ENCODE peak calls at places on chromosomes 6 and 20, in six cellular contexts. Q, R, K, H, P and S are unnamed samples.
A peak's percentile ranks its signal among the peaks of the same experiment; 100 is the strongest.

GRCh38 chr6:44416103-44416502 is 28.6 kb downstream of the CDC5L start:
- DNase-seq in K (no peak), Q (peak; percentile 3), H (peak; percentile 2), R (no peak), P (no peak), S (no peak)

GRCh38 chr6:92715991-92716390 is 703.4 kb downstream of the EPHA7 start:
- DNase-seq in P (no peak), K (no peak), Q (no peak), H (peak; percentile 4), R (no peak), S (no peak)

GRCh38 chr6:155985660-155986138 is 530.1 kb upstream of the NOX3 start:
- DNase-seq in Q (no peak), P (no peak), K (no peak), R (no peak), H (no peak), S (no peak)

GRCh38 chr6:112680076-112680475 is 332.9 kb downstream of the RFPL4B start:
- DNase-seq in R (no peak), Q (no peak), P (no peak), H (no peak), K (no peak), S (no peak)

GRCh38 chr20:2396241-2396814 is 15.6 kb downstream of the TGM6 start:
- DNase-seq in H (no peak), R (no peak), K (no peak), Q (no peak), P (no peak), S (no peak)

GRCh38 chr6:82259389-82259788 is 11.8 kb upstream of the IBTK start:
- DNase-seq in R (no peak), H (no peak), K (no peak), P (no peak), Q (no peak), S (no peak)

GRCh38 chr20:9081423-9081966 is 12.6 kb downstream of the PLCB4 start:
- DNase-seq in K (no peak), H (no peak), P (no peak), R (no peak), Q (no peak), S (no peak)

GRCh38 chr6:144660545-144660944 is 375.4 kb downstream of the UTRN start:
- DNase-seq in Q (no peak), P (no peak), R (no peak), H (no peak), K (no peak), S (no peak)

GRCh38 chr6:6686748-6687601 is 98.5 kb downstream of the LY86 start:
- DNase-seq in K (peak; percentile 98), P (no peak), R (peak; percentile 97), Q (peak; percentile 100), H (no peak), S (no peak)

GRCh38 chr6:29647927-29648642 is 8.8 kb upstream of the MOG start:
- DNase-seq in R (peak; percentile 36), K (no peak), P (no peak), Q (peak; percentile 11), H (no peak), S (no peak)

GRCh38 chr6:156881687-156882629 is 104.8 kb downstream of the ARID1B start:
- DNase-seq in K (no peak), R (peak; percentile 51), Q (no peak), P (no peak), H (no peak), S (no peak)

GRCh38 chr6:117907600-117908245 is 659 bp downstream of the SLC35F1 start:
- DNase-seq in H (no peak), Q (no peak), K (peak; percentile 36), R (no peak), P (no peak), S (no peak)

GRCh38 chr20:63552481-63553249 is 1.3 kb upstream of the FNDC11 start:
- DNase-seq in P (peak; percentile 43), K (no peak), Q (peak; percentile 75), H (no peak), R (peak; percentile 92), S (peak; percentile 65)

GRCh38 chr20:63555661-63556381 is 1.9 kb downstream of the FNDC11 start:
- DNase-seq in H (no peak), Q (no peak), K (no peak), P (no peak), R (no peak), S (no peak)

GRCh38 chr20:63553251-63553932 is 567 bp upstream of the FNDC11 start:
- DNase-seq in H (peak; percentile 66), P (peak; percentile 76), Q (peak; percentile 98), K (peak; percentile 87), R (peak; percentile 93), S (peak; percentile 55)

GRCh38 chr20:63553933-63554290 is at the start of gene FNDC11:
- DNase-seq in R (peak; percentile 44), K (peak; percentile 69), P (no peak), Q (peak; percentile 77), H (no peak), S (no peak)

DNA sequence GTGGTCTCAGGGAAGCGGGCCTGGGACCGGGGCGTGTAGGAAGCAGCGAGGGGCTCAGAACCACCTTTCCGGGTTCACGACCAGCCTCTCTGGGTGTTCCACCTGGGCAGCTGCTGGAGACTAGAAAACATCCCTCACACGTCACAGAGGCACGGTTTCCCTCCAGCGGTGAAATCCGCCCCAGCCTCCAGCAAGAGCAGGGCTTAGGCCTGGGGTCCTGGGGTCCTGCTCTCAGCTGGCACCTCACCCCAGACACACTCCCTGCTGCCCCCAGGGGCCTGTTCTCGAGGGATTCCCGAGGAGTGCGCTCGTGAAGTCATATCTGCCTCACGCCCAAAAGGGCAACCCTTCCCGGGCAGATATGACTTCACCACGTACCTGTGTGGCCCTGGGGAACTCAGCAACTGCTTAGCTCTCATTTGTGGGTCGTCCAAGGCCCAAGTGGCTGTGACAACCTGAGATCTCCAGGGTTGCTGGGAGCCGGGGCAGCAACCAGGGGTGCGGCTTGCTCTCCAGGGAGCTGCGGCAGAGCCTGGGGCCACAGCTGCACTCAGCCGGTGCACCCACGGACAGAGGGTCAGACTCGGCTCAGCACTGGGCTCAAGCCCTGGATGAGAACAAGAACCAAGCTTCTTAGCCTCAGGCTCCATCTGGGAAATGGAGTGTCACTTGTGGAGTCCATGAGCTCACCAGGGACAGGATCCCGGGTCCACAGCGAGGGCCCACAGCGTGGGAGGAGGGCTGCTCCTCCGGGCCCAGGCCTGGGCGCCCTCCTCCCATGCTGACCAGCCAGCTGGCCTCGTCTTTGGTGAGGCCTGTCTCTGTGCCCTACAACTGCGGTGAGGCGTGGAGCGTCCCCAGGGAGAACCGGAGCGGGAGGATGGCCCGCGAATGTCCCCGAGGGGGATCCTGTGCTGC is 661 bp downstream of the FNDC11 start:
- DNase-seq in R (peak; percentile 43), H (no peak), K (no peak), Q (no peak), P (no peak), S (no peak)
- H3K4me3 ChIP-seq in R (peak overlapping the region; percentile 71), H (peak overlapping the region; percentile 56), K (peak overlapping the region; percentile 70), Q (peak overlapping the region; percentile 81), P (peak overlapping the region; percentile 55), S (peak overlapping the region; percentile 30)

GRCh38 chr20:50992733-50993457 is 30.0 kb downstream of the KCNG1 start:
- DNase-seq in P (no peak), Q (peak; percentile 45), R (peak; percentile 70), K (no peak), H (no peak), S (peak; percentile 33)
- TF ChIP-seq CTCF in P (peak; percentile 46), Q (peak; percentile 92), R (peak; percentile 87), K (peak; percentile 34), H (peak; percentile 75), S (peak; percentile 69)

DNA sequence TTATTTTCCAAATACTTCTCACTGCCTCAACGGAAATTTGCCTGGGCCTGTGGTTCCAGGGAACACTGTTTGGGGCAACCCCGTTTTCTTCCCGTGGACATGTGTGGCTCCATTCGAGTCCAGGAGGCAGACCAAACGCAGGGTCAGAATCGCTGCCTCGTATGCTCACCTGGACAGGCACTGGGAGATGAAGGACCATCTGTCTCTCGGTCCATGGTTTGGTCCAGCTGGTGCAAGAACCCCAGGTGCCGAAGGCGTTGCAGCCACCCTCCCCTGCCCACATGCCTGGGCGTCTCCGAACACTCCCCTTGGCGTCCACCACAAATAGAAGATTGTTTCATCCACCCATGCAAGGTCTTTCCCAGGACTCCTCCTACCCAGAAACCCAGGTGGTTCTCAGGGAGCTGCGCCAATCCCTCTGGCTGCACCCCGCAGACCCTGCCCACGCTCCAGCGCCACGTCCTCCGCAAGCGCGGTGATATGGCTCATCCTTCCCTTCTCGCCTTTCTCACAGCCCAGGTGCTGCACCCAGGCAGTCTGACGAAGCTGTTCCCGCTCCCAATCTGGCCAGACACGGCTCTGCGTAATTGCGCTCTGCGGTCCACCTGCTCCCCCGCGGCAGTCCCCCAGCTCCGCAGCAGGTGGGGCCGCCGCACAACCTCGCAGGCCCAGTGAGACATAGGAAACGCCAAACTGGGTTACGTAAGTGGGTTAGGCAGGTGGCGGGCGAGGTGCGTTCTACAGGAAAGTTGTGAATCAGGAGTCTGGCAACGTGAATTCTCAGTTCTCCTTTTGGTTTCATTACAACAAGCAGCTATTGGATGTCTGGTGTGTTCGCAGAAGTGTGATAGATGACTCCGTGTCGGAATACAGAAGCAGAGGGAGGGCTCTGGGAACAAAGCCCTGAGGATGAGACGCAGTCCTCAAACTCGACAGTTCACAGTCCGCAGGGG is 146.2 kb upstream of the ECI2 start:
- DNase-seq in P (no peak), R (peak; percentile 2), Q (peak; percentile 80), H (no peak), K (peak; percentile 72), S (peak; percentile 61)
- H3K4me3 ChIP-seq in P (no peak overlapping the region), R (no peak overlapping the region), Q (peak overlapping the region; percentile 54), H (peak overlapping the region; percentile 48), K (peak overlapping the region; percentile 43), S (peak overlapping the region; percentile 37)

GRCh38 chr6:136525586-136526195 is 24.5 kb downstream of the MAP7 start:
- DNase-seq in R (no peak), H (no peak), K (no peak), Q (no peak), P (no peak), S (no peak)

GRCh38 chr6:136527831-136528230 is 22.4 kb downstream of the MAP7 start:
- DNase-seq in Q (no peak), H (no peak), K (no peak), R (no peak), P (no peak), S (no peak)

GRCh38 chr6:136526937-136527336 is 23.3 kb downstream of the MAP7 start:
- DNase-seq in Q (no peak), H (no peak), R (no peak), P (no peak), K (no peak), S (no peak)

GRCh38 chr6:136524936-136525413 is 25.2 kb downstream of the MAP7 start:
- DNase-seq in H (no peak), P (no peak), Q (no peak), K (no peak), R (no peak), S (no peak)

DNA sequence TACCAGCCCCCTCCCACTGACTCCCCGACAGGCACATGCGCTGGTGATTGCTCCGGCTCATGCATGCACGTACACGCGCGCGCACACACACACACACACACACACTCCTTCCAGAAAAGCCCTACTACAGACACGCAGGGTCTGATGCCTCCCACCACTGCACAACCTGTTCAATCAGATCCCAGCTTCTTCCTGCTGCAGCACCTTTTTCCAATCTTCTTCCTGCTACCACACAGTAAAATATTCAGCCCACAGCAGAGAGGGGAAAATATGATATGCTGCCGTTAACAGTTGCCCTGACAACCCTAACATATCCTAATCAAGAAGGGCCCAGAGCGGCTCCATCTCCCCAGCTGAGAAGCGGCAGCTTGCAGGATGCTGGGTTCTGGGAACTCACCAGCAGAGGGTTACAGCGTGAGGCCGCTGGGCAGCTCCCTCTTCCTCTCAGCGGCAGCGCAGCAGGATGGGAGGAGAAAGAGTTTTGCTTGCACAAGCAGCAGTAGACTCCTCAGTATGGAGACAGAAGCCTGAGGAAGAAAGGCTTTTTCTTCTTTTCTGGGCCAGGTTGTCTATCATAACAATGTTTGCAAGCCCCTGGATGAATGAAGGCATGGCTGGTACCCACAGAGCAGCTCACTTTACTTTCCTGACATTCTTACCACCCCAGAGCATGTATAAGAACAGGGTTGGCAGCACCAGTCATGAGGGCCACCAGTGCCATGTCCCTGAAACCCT is 23.9 kb downstream of the MAP7 start:
- DNase-seq in R (no peak), P (no peak), Q (no peak), K (peak; percentile 69), H (peak; percentile 41), S (no peak)
- TF ChIP-seq CTCF in R (no peak), P (no peak), Q (no peak), K (peak; percentile 26), H (peak; percentile 67), S (peak; percentile 13)